ENCODE peak calls at places on chromosomes 1 and 21, in five cellular contexts. M is IMR-90, K is DND-41, W is GM23338, C is PC-3. I is an unnamed sample. For H3K4me1 and H3K36me3, the result is how much of the 10 kb centered on the place peaks cover.

GRCh38 chr1:63103682-63104081 is 218.7 kb upstream of the FOXD3 start:
- DNase-seq in M (no peak), K (no peak), W (peak), C (no peak), I (no peak)

GRCh38 chr1:23278717-23279116 is 61.4 kb upstream of the HTR1D start:
- DNase-seq in M (no peak), K (no peak), W (no peak), C (peak), I (no peak)

GRCh38 chr21:43987509-43987908 is 24.6 kb upstream of the TRAPPC10 start:
- DNase-seq in M (no peak), K (no peak), W (no peak), C (no peak), I (no peak)

GRCh38 chr1:225113265-225113664 is 183.8 kb downstream of the DNAH14 start:
- DNase-seq in M (no peak), K (no peak), W (no peak), C (no peak), I (no peak)

GRCh38 chr1:158334601-158335292 is 3.4 kb upstream of the CD1B start:
- DNase-seq in M (no peak), K (peak), W (no peak), C (no peak), I (no peak)

GRCh38 chr1:113103977-113104376 is 31.0 kb downstream of the LRIG2 start:
- DNase-seq in M (no peak), K (no peak), W (no peak), C (no peak), I (no peak)

GRCh38 chr21:26099610-26100219 is 70.9 kb downstream of the APP start:
- DNase-seq in M (peak), K (no peak), W (no peak), C (no peak), I (no peak)

GRCh38 chr1:229253170-229253974 is 17.5 kb upstream of the RAB4A start:
- DNase-seq in M (peak), K (no peak), W (peak), C (peak), I (no peak)

GRCh38 chr1:235920596-235921375 is 54.1 kb upstream of the LYST start:
- DNase-seq in M (no peak), K (no peak), W (no peak), C (no peak), I (no peak)

GRCh38 chr1:172154571-172154970 is 265.9 kb upstream of the C1orf105 start:
- DNase-seq in M (peak), K (no peak), W (no peak), C (peak), I (no peak)

GRCh38 chr1:46062651-46063319 is 69.6 kb downstream of the PIK3R3 start:
- DNase-seq in M (peak), K (peak), W (no peak), C (no peak), I (no peak)

GRCh38 chr1:28416509-28417194 is 47.1 kb downstream of the PHACTR4 start:
- DNase-seq in M (no peak), K (no peak), W (no peak), C (peak), I (no peak)
- H3K4me1 ChIP-seq in M (under half), K (under half), W (under half), C (under half), I (under half)

DNA sequence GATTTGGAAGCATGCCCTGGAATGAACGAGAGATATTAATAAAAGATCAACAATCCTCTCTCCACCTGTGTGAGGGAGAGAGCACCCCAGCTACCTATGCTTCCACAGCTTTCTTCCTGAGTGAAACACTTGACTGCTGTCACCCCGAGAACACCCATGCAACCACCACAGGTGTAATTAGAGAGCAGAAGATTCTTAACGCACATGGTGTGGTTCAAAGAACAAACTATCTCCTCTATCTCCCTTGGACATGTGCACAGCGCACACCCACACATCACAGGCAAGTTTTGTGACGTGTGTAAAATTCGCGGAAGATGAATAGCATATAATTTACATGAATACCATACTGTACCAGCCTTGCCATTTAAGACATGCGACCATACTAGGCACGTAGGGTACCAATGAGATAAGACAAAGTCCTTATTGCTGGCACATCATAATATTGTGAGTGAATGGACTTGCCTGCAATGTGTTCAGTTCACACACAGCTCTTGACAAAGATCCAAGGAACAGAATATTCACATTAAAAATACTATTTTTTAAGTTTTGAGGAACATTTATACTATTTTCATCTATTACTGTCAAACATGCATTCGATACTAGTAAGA is 11.6 kb downstream of the ERRFI1 start:
- DNase-seq in M (no peak), K (no peak), W (no peak), C (no peak), I (no peak)
- H3K36me3 ChIP-seq in M (under half), K (under half), W (under half), C (half or more), I (under half)

GRCh38 chr1:228150458-228151169 is 884 bp downstream of the GJC2 start:
- DNase-seq in M (peak), K (no peak), W (no peak), C (no peak), I (peak)
- H3K4me1 ChIP-seq in M (under half), K (under half), W (under half), C (under half), I (under half)

DNA sequence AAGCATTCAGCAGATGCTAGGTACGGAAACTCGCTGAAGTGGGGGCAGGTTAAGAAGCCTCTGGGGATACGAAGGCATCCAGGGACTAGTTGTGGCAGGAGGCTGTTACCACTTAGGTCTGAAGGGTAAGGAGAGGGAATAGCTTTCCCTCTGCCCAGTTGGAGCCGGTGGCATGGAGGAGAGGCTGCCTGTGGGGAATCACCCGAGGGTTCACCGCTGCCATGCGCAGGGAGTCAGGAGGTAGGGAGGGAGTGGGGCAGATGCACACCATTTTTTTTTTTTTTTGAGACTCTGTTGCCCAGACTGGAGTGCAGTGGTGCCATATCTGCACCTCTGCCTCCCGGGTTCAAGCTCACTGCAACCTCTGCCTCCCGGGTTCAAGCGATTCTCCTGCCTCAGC is 6.1 kb downstream of the PCSK9 start:
- DNase-seq in M (no peak), K (no peak), W (no peak), C (no peak), I (no peak)
- H3K36me3 ChIP-seq in M (under half), K (under half), W (under half), C (under half), I (under half)

DNA sequence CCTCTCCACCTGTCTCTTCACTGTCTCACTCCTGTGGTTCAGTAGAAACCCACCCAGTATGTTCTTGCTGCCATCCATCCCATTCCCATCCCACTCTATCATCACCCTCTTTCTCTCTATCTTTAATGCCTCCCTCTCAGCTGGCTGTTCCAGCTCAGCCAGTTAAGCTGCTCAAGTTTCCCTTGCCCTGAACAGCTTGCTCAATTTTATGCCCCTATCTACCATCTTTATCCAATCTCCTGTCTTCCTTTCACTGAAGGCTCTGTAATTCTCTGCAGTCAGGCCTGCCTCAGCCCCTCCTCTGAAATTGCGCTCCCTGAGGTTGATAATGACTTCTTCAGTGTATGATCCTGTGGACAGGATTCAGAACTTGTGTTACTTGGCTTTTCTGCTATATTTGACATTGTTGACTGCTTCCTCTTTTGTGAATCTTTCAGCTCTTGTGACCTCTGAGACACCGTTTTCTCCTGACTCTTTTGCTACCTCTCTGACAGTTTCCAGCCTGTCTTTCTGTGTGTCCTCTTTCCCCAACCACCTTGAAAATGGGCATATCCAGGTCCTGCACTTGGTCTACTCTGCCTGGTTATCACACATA is 13.9 kb upstream of the BCAR3 start:
- DNase-seq in M (no peak), K (no peak), W (no peak), C (no peak), I (no peak)
- H3K4me1 ChIP-seq in M (under half), K (under half), W (under half), C (half or more), I (under half)

DNA sequence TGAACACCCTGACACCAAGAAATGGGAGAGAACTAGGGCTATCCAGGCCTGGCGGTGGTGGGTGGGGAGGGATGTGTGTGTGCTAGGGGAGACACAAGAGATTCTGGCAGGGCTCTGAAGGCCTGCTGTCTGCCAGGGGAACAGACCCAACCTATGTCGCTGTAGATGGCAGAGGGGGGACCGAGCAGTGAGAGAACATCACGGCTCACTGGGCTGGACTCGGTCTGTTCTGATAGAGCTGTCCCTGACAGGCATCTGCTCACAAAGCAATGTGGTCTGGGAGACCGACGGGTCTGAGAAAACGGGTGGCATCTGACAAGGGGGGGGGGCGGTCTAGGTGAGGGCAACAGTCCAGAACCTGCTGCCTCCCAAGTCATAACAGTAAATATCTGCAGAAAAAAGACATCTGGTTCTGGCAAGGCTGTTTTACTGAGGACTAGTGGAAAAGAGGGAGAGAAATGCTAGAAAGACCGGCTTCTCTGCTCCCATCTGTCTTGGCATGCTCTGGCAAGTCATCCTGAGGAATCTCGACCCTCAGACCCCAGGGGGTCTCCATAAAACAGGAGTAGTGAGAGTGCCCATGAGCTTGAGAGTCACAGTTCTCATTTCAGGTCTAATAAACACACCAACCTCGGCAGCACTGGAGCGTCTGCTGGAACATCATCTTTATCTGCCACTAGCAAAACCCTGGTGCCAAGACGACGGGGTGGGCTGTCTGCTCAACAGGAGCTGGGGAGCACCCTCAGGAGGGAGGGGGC is 36.5 kb downstream of the SLC66A1 start:
- DNase-seq in M (no peak), K (no peak), W (no peak), C (no peak), I (no peak)
- H3K36me3 ChIP-seq in M (half or more), K (half or more), W (under half), C (under half), I (under half)

GRCh38 chr1:201746156-201746555 is 82.8 kb upstream of the IPO9 start:
- DNase-seq in M (no peak), K (no peak), W (no peak), C (no peak), I (no peak)
- H3K4me1 ChIP-seq in M (under half), K (under half), W (under half), C (under half), I (under half)

GRCh38 chr1:38926091-38926490 is 15.5 kb downstream of the RHBDL2 start:
- DNase-seq in M (no peak), K (no peak), W (no peak), C (no peak), I (no peak)
- H3K36me3 ChIP-seq in M (under half), K (under half), W (under half), C (under half), I (under half)

GRCh38 chr1:43834280-43835140 is 99.1 kb upstream of the ARTN start:
- DNase-seq in M (no peak), K (no peak), W (no peak), C (peak), I (no peak)
- H3K4me1 ChIP-seq in M (under half), K (under half), W (under half), C (half or more), I (under half)